ENCODE peak calls at places on chromosomes 1 and 21, in eight cellular contexts. One of them, this sample, is unnamed.

GRCh38 chr1:215557504-215557903 is 9.6 kb upstream of the KCTD3 start:
- DNase-seq in right lobe of liver: no peak
- DNase-seq in Caco-2: no peak
- DNase-seq in tibial nerve: no peak
- DNase-seq in CD4-positive, alpha-beta T cell: no peak
- DNase-seq in suprapubic skin: no peak
- DNase-seq in endodermal cell: no peak
- DNase-seq in kidney epithelial cell: no peak
- DNase-seq in this sample: no peak

GRCh38 chr1:68429233-68429804 is 20.4 kb downstream of the RPE65 start:
- DNase-seq in kidney epithelial cell: no peak
- DNase-seq in suprapubic skin: no peak
- DNase-seq in tibial nerve: no peak
- DNase-seq in right lobe of liver: no peak
- DNase-seq in Caco-2: no peak
- DNase-seq in CD4-positive, alpha-beta T cell: no peak
- DNase-seq in endodermal cell: no peak
- DNase-seq in this sample: no peak

GRCh38 chr1:177983824-177984528 is 14.1 kb upstream of the SEC16B start:
- DNase-seq in tibial nerve: no peak
- DNase-seq in endodermal cell: peak; percentile 82
- DNase-seq in suprapubic skin: no peak
- DNase-seq in right lobe of liver: no peak
- DNase-seq in kidney epithelial cell: peak; percentile 51
- DNase-seq in Caco-2: no peak
- DNase-seq in CD4-positive, alpha-beta T cell: no peak
- DNase-seq in this sample: no peak

GRCh38 chr1:30911061-30911954 is 2.8 kb upstream of the SDC3 start:
- DNase-seq in kidney epithelial cell: peak; percentile 39
- DNase-seq in tibial nerve: peak; percentile 88
- DNase-seq in suprapubic skin: peak; percentile 94
- DNase-seq in right lobe of liver: peak; percentile 86
- DNase-seq in Caco-2: peak; percentile 75
- DNase-seq in CD4-positive, alpha-beta T cell: peak; percentile 29
- DNase-seq in endodermal cell: peak; percentile 96
- DNase-seq in this sample: peak; percentile 90

GRCh38 chr1:2230781-2231666 is 2.9 kb downstream of the SKI start:
- DNase-seq in suprapubic skin: no peak
- DNase-seq in CD4-positive, alpha-beta T cell: peak; percentile 45
- DNase-seq in right lobe of liver: no peak
- DNase-seq in kidney epithelial cell: no peak
- DNase-seq in Caco-2: no peak
- DNase-seq in endodermal cell: peak; percentile 64
- DNase-seq in tibial nerve: no peak
- DNase-seq in this sample: no peak

GRCh38 chr1:207072241-207072640 is 16.4 kb upstream of the C4BPB start:
- DNase-seq in kidney epithelial cell: no peak
- DNase-seq in right lobe of liver: no peak
- DNase-seq in Caco-2: no peak
- DNase-seq in tibial nerve: no peak
- DNase-seq in CD4-positive, alpha-beta T cell: no peak
- DNase-seq in suprapubic skin: no peak
- DNase-seq in endodermal cell: peak; percentile 29
- DNase-seq in this sample: no peak

GRCh38 chr1:223765719-223766340 is 53.5 kb downstream of the CAPN2 start:
- DNase-seq in kidney epithelial cell: no peak
- DNase-seq in tibial nerve: no peak
- DNase-seq in Caco-2: no peak
- DNase-seq in right lobe of liver: no peak
- DNase-seq in endodermal cell: no peak
- DNase-seq in CD4-positive, alpha-beta T cell: no peak
- DNase-seq in suprapubic skin: no peak
- DNase-seq in this sample: peak; percentile 13

GRCh38 chr1:182317489-182318180 is 74.0 kb downstream of the GLUL start:
- DNase-seq in kidney epithelial cell: no peak
- DNase-seq in endodermal cell: no peak
- DNase-seq in right lobe of liver: no peak
- DNase-seq in tibial nerve: no peak
- DNase-seq in CD4-positive, alpha-beta T cell: no peak
- DNase-seq in Caco-2: no peak
- DNase-seq in suprapubic skin: no peak
- DNase-seq in this sample: peak; percentile 32

GRCh38 chr1:228781161-228781771 is 46.0 kb downstream of the RHOU start:
- DNase-seq in tibial nerve: no peak
- DNase-seq in suprapubic skin: no peak
- DNase-seq in endodermal cell: peak; percentile 67
- DNase-seq in Caco-2: no peak
- DNase-seq in right lobe of liver: no peak
- DNase-seq in CD4-positive, alpha-beta T cell: no peak
- DNase-seq in kidney epithelial cell: no peak
- DNase-seq in this sample: peak; percentile 81

GRCh38 chr1:41917051-41917530 is 1.6 kb downstream of the HIVEP3 start:
- DNase-seq in suprapubic skin: no peak
- DNase-seq in kidney epithelial cell: no peak
- DNase-seq in CD4-positive, alpha-beta T cell: no peak
- DNase-seq in right lobe of liver: no peak
- DNase-seq in tibial nerve: no peak
- DNase-seq in endodermal cell: no peak
- DNase-seq in Caco-2: no peak
- DNase-seq in this sample: no peak

GRCh38 chr21:30486180-30486579 is 1.1 kb downstream of the KRTAP19-2 start:
- DNase-seq in suprapubic skin: no peak
- DNase-seq in Caco-2: no peak
- DNase-seq in endodermal cell: no peak
- DNase-seq in right lobe of liver: no peak
- DNase-seq in tibial nerve: no peak
- DNase-seq in kidney epithelial cell: no peak
- DNase-seq in CD4-positive, alpha-beta T cell: no peak
- DNase-seq in this sample: no peak

GRCh38 chr1:245878585-245878984 is 628.5 kb downstream of the SMYD3 start:
- DNase-seq in tibial nerve: no peak
- DNase-seq in Caco-2: no peak
- DNase-seq in endodermal cell: no peak
- DNase-seq in suprapubic skin: no peak
- DNase-seq in kidney epithelial cell: no peak
- DNase-seq in CD4-positive, alpha-beta T cell: no peak
- DNase-seq in right lobe of liver: no peak
- DNase-seq in this sample: no peak

GRCh38 chr1:96596226-96596625 is 125.4 kb upstream of the PTBP2 start:
- DNase-seq in suprapubic skin: no peak
- DNase-seq in kidney epithelial cell: no peak
- DNase-seq in right lobe of liver: peak; percentile 49
- DNase-seq in tibial nerve: no peak
- DNase-seq in Caco-2: peak; percentile 47
- DNase-seq in endodermal cell: peak; percentile 87
- DNase-seq in CD4-positive, alpha-beta T cell: no peak
- DNase-seq in this sample: peak; percentile 61

GRCh38 chr1:228313536-228314277 is 92.9 kb downstream of the TRIM11 start:
- DNase-seq in tibial nerve: no peak
- DNase-seq in CD4-positive, alpha-beta T cell: no peak
- DNase-seq in kidney epithelial cell: no peak
- DNase-seq in Caco-2: peak; percentile 21
- DNase-seq in suprapubic skin: peak; percentile 72
- DNase-seq in right lobe of liver: peak; percentile 36
- DNase-seq in endodermal cell: peak; percentile 36
- DNase-seq in this sample: no peak

GRCh38 chr1:210407207-210407886 is 78.6 kb downstream of the HHAT start:
- DNase-seq in tibial nerve: peak; percentile 61
- DNase-seq in endodermal cell: peak; percentile 92
- DNase-seq in suprapubic skin: no peak
- DNase-seq in kidney epithelial cell: no peak
- DNase-seq in right lobe of liver: peak; percentile 72
- DNase-seq in CD4-positive, alpha-beta T cell: peak; percentile 66
- DNase-seq in Caco-2: peak; percentile 50
- DNase-seq in this sample: peak; percentile 81

GRCh38 chr1:107546571-107546970 is 405.7 kb downstream of the NTNG1 start:
- DNase-seq in endodermal cell: no peak
- DNase-seq in Caco-2: no peak
- DNase-seq in CD4-positive, alpha-beta T cell: no peak
- DNase-seq in suprapubic skin: no peak
- DNase-seq in tibial nerve: no peak
- DNase-seq in right lobe of liver: no peak
- DNase-seq in kidney epithelial cell: no peak
- DNase-seq in this sample: no peak

GRCh38 chr21:41411449-41412089 is 14.5 kb upstream of the MX1 start:
- DNase-seq in kidney epithelial cell: no peak
- DNase-seq in endodermal cell: peak; percentile 62
- DNase-seq in suprapubic skin: no peak
- DNase-seq in Caco-2: no peak
- DNase-seq in right lobe of liver: no peak
- DNase-seq in tibial nerve: no peak
- DNase-seq in CD4-positive, alpha-beta T cell: no peak
- DNase-seq in this sample: no peak

GRCh38 chr1:33500547-33500946 is 28.1 kb downstream of the ZSCAN20 start:
- DNase-seq in kidney epithelial cell: no peak
- DNase-seq in Caco-2: no peak
- DNase-seq in CD4-positive, alpha-beta T cell: no peak
- DNase-seq in endodermal cell: peak; percentile 65
- DNase-seq in suprapubic skin: no peak
- DNase-seq in right lobe of liver: no peak
- DNase-seq in tibial nerve: no peak
- DNase-seq in this sample: peak; percentile 18

GRCh38 chr1:168683871-168684270 is 45.1 kb downstream of the DPT start:
- DNase-seq in tibial nerve: no peak
- DNase-seq in right lobe of liver: no peak
- DNase-seq in suprapubic skin: no peak
- DNase-seq in kidney epithelial cell: no peak
- DNase-seq in Caco-2: no peak
- DNase-seq in endodermal cell: no peak
- DNase-seq in CD4-positive, alpha-beta T cell: no peak
- DNase-seq in this sample: peak; percentile 64

GRCh38 chr1:208243851-208244583 is at the start of gene PLXNA2:
- DNase-seq in suprapubic skin: peak; percentile 93
- DNase-seq in endodermal cell: peak; percentile 96
- DNase-seq in Caco-2: peak; percentile 52
- DNase-seq in right lobe of liver: peak; percentile 93
- DNase-seq in tibial nerve: peak; percentile 69
- DNase-seq in kidney epithelial cell: no peak
- DNase-seq in CD4-positive, alpha-beta T cell: peak; percentile 64
- DNase-seq in this sample: peak; percentile 92

GRCh38 chr1:229229137-229229720 is 41.7 kb upstream of the RAB4A start:
- DNase-seq in Caco-2: peak; percentile 67
- DNase-seq in kidney epithelial cell: no peak
- DNase-seq in tibial nerve: no peak
- DNase-seq in suprapubic skin: no peak
- DNase-seq in CD4-positive, alpha-beta T cell: no peak
- DNase-seq in right lobe of liver: no peak
- DNase-seq in endodermal cell: peak; percentile 79
- DNase-seq in this sample: no peak

DNA sequence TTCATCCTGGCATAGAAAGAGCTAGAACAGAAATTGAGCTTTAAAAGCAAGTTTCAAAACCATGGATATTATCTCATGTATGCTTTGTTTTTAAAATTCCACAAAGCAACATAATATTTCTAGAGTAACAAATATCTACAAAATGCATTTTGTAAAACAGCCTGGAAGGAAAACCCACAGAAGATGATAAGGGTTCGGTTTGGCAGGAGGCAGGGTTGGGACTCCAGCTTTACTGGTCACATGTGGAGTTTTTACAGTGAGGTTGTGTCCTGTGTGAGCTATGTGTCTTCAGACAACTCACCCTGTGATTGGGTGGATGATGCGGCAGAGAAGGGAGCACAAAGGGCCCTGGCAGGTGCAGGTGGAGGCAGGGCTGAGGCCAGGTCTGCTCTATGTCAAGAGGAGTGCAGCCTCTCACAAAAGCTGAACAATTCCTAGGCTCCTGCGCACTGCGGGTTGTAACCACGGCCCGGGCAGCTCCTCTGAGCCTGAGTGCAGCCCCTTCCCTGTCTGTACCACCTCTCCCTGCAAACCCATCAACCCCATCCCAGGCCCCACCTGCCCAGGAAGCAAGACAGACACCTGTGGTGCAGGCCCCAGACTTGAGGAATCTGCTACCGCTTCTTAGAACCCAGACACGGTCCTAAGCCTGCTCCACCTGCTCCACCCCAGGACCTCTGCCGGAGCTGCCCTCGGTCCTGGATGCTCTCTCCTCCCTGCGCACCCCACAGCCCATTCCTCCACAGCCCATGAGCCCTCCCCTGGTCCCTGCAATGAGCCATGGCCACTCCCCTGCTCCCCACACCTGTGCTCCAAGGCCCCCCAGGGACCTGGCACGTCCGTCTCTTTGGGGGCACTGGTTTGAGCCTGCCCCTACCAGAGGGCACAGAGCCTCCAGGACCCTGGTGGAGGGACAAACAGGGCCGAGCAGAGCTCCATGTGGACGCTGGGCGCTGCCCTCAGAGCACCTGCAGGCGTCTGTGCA is 2.8 kb upstream of the COL18A1 start:
- DNase-seq in suprapubic skin: no peak
- DNase-seq in CD4-positive, alpha-beta T cell: no peak
- DNase-seq in kidney epithelial cell: no peak
- DNase-seq in Caco-2: no peak
- DNase-seq in tibial nerve: no peak
- DNase-seq in right lobe of liver: peak; percentile 37
- DNase-seq in endodermal cell: peak; percentile 36
- DNase-seq in this sample: no peak
- H3K27me3 ChIP-seq in suprapubic skin: no peaks in the 10 kb centered on the region
- H3K27me3 ChIP-seq in CD4-positive, alpha-beta T cell: peaks cover 34% of the 10 kb centered on the region
- H3K27me3 ChIP-seq in kidney epithelial cell: no peaks in the 10 kb centered on the region
- H3K27me3 ChIP-seq in Caco-2: no peaks in the 10 kb centered on the region
- H3K27me3 ChIP-seq in tibial nerve: no peaks in the 10 kb centered on the region
- H3K27me3 ChIP-seq in right lobe of liver: no peaks in the 10 kb centered on the region
- H3K27me3 ChIP-seq in endodermal cell: peaks cover 3% of the 10 kb centered on the region
- H3K27me3 ChIP-seq in this sample: peaks cover 18% of the 10 kb centered on the region

GRCh38 chr1:37514350-37515184 is at the start of gene MEAF6:
- DNase-seq in Caco-2: peak; percentile 69
- DNase-seq in kidney epithelial cell: peak; percentile 32
- DNase-seq in CD4-positive, alpha-beta T cell: peak; percentile 80
- DNase-seq in right lobe of liver: peak; percentile 87
- DNase-seq in endodermal cell: peak; percentile 94
- DNase-seq in tibial nerve: peak; percentile 70
- DNase-seq in suprapubic skin: peak; percentile 91
- DNase-seq in this sample: peak; percentile 82
- TF ChIP-seq CTCF in Caco-2: peak; percentile 68
- TF ChIP-seq CTCF in kidney epithelial cell: no peak
- TF ChIP-seq CTCF in CD4-positive, alpha-beta T cell: peak; percentile 75
- TF ChIP-seq CTCF in right lobe of liver: peak; percentile 87
- TF ChIP-seq CTCF in endodermal cell: peak; percentile 89
- TF ChIP-seq CTCF in tibial nerve: peak; percentile 90
- TF ChIP-seq CTCF in suprapubic skin: peak; percentile 94
- TF ChIP-seq CTCF in this sample: peak; percentile 58

DNA sequence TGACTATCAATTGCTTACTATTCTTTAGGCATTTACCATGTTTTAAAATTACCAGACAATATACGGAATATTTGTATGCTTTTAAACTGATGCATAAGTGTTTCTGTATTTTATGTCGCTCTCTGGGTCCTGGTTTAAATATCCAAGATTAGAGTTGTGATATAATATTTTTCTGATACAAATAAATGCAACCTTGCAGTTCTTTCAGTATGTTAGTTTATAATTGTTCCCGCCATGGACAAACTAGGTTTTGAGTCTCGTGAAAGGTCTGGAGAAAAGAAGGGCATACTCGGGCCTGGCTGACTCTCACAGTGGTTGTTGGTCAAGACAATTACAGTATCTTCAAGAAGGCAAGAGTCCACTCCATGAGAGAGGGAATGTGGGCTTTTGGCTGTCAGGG is 72.6 kb upstream of the AJAP1 start:
- DNase-seq in kidney epithelial cell: no peak
- DNase-seq in suprapubic skin: no peak
- DNase-seq in tibial nerve: no peak
- DNase-seq in CD4-positive, alpha-beta T cell: no peak
- DNase-seq in right lobe of liver: no peak
- DNase-seq in Caco-2: no peak
- DNase-seq in endodermal cell: no peak
- DNase-seq in this sample: no peak
- H3K27me3 ChIP-seq in kidney epithelial cell: no peaks in the 10 kb centered on the region
- H3K27me3 ChIP-seq in suprapubic skin: peaks cover 42% of the 10 kb centered on the region
- H3K27me3 ChIP-seq in tibial nerve: no peaks in the 10 kb centered on the region
- H3K27me3 ChIP-seq in CD4-positive, alpha-beta T cell: peaks cover 31% of the 10 kb centered on the region
- H3K27me3 ChIP-seq in right lobe of liver: peaks cover 13% of the 10 kb centered on the region
- H3K27me3 ChIP-seq in Caco-2: no peaks in the 10 kb centered on the region
- H3K27me3 ChIP-seq in endodermal cell: no peaks in the 10 kb centered on the region
- H3K27me3 ChIP-seq in this sample: peaks cover 50% of the 10 kb centered on the region

GRCh38 chr1:213122514-213122929 is 71.5 kb downstream of the RPS6KC1 start:
- DNase-seq in tibial nerve: no peak
- DNase-seq in Caco-2: no peak
- DNase-seq in suprapubic skin: no peak
- DNase-seq in kidney epithelial cell: no peak
- DNase-seq in CD4-positive, alpha-beta T cell: no peak
- DNase-seq in right lobe of liver: no peak
- DNase-seq in endodermal cell: no peak
- DNase-seq in this sample: no peak
- TF ChIP-seq CTCF in tibial nerve: peak; percentile 55
- TF ChIP-seq CTCF in Caco-2: no peak
- TF ChIP-seq CTCF in suprapubic skin: peak; percentile 35
- TF ChIP-seq CTCF in kidney epithelial cell: peak; percentile 41
- TF ChIP-seq CTCF in CD4-positive, alpha-beta T cell: peak; percentile 83
- TF ChIP-seq CTCF in right lobe of liver: peak; percentile 36
- TF ChIP-seq CTCF in endodermal cell: peak; percentile 85
- TF ChIP-seq CTCF in this sample: no peak